ENCODE peak calls at places on chromosomes 13 and 19, in seven cellular contexts. One of them, this sample, is unnamed.

GRCh38 chr13:48656621-48657020 is 2.9 kb downstream of the CYSLTR2 start:
- DNase-seq in GM23338: no peak
- DNase-seq in fibroblast of mammary gland: no peak
- DNase-seq in activated CD4-positive, alpha-beta T cell treated with anti-CD3 and anti-CD28 coated beads, Interleukin-2, amount 50 U/mL, for 24 hours: no peak
- DNase-seq in HS-5: no peak
- DNase-seq in tibial nerve: no peak
- DNase-seq in ovary: no peak
- DNase-seq in this sample: no peak

GRCh38 chr13:69324109-69324886 is 783.3 kb upstream of the ATXN8OS start:
- DNase-seq in HS-5: no peak
- DNase-seq in activated CD4-positive, alpha-beta T cell treated with anti-CD3 and anti-CD28 coated beads, Interleukin-2, amount 50 U/mL, for 24 hours: no peak
- DNase-seq in ovary: no peak
- DNase-seq in tibial nerve: no peak
- DNase-seq in fibroblast of mammary gland: peak
- DNase-seq in GM23338: peak
- DNase-seq in this sample: no peak

GRCh38 chr13:22018297-22019210 is 347.7 kb downstream of the FGF9 start:
- DNase-seq in GM23338: no peak
- DNase-seq in fibroblast of mammary gland: no peak
- DNase-seq in tibial nerve: no peak
- DNase-seq in activated CD4-positive, alpha-beta T cell treated with anti-CD3 and anti-CD28 coated beads, Interleukin-2, amount 50 U/mL, for 24 hours: no peak
- DNase-seq in ovary: no peak
- DNase-seq in HS-5: no peak
- DNase-seq in this sample: no peak

GRCh38 chr13:112521073-112521685 is 66.8 kb downstream of the TUBGCP3 start:
- DNase-seq in GM23338: no peak
- DNase-seq in activated CD4-positive, alpha-beta T cell treated with anti-CD3 and anti-CD28 coated beads, Interleukin-2, amount 50 U/mL, for 24 hours: no peak
- DNase-seq in HS-5: no peak
- DNase-seq in ovary: no peak
- DNase-seq in tibial nerve: no peak
- DNase-seq in fibroblast of mammary gland: peak
- DNase-seq in this sample: no peak

GRCh38 chr13:48730971-48731658 is 77.4 kb downstream of the CYSLTR2 start:
- DNase-seq in activated CD4-positive, alpha-beta T cell treated with anti-CD3 and anti-CD28 coated beads, Interleukin-2, amount 50 U/mL, for 24 hours: no peak
- DNase-seq in HS-5: no peak
- DNase-seq in tibial nerve: no peak
- DNase-seq in fibroblast of mammary gland: peak
- DNase-seq in ovary: no peak
- DNase-seq in GM23338: peak
- DNase-seq in this sample: no peak

GRCh38 chr19:48967346-48968178 is 2.5 kb downstream of the FTL start:
- DNase-seq in GM23338: no peak
- DNase-seq in activated CD4-positive, alpha-beta T cell treated with anti-CD3 and anti-CD28 coated beads, Interleukin-2, amount 50 U/mL, for 24 hours: no peak
- DNase-seq in tibial nerve: peak
- DNase-seq in ovary: no peak
- DNase-seq in HS-5: peak
- DNase-seq in fibroblast of mammary gland: peak
- DNase-seq in this sample: peak

GRCh38 chr13:114099191-114099590 is 33.2 kb downstream of the RASA3 start:
- DNase-seq in HS-5: no peak
- DNase-seq in GM23338: no peak
- DNase-seq in fibroblast of mammary gland: peak
- DNase-seq in ovary: peak
- DNase-seq in tibial nerve: peak
- DNase-seq in activated CD4-positive, alpha-beta T cell treated with anti-CD3 and anti-CD28 coated beads, Interleukin-2, amount 50 U/mL, for 24 hours: no peak
- DNase-seq in this sample: no peak

GRCh38 chr13:20426766-20427448 is 98.8 kb downstream of the CRYL1 start:
- DNase-seq in ovary: no peak
- DNase-seq in fibroblast of mammary gland: peak
- DNase-seq in tibial nerve: no peak
- DNase-seq in HS-5: no peak
- DNase-seq in activated CD4-positive, alpha-beta T cell treated with anti-CD3 and anti-CD28 coated beads, Interleukin-2, amount 50 U/mL, for 24 hours: no peak
- DNase-seq in GM23338: no peak
- DNase-seq in this sample: no peak

GRCh38 chr13:67238277-67238859 is 8.2 kb upstream of the PCDH9 start:
- DNase-seq in activated CD4-positive, alpha-beta T cell treated with anti-CD3 and anti-CD28 coated beads, Interleukin-2, amount 50 U/mL, for 24 hours: no peak
- DNase-seq in ovary: no peak
- DNase-seq in tibial nerve: no peak
- DNase-seq in GM23338: peak
- DNase-seq in fibroblast of mammary gland: peak
- DNase-seq in HS-5: no peak
- DNase-seq in this sample: no peak

GRCh38 chr13:24263652-24264051 is 45.7 kb upstream of the C1QTNF9 start:
- DNase-seq in ovary: no peak
- DNase-seq in HS-5: no peak
- DNase-seq in activated CD4-positive, alpha-beta T cell treated with anti-CD3 and anti-CD28 coated beads, Interleukin-2, amount 50 U/mL, for 24 hours: no peak
- DNase-seq in tibial nerve: no peak
- DNase-seq in fibroblast of mammary gland: no peak
- DNase-seq in GM23338: no peak
- DNase-seq in this sample: no peak

GRCh38 chr13:47397739-47398138 is 500.9 kb upstream of the HTR2A start:
- DNase-seq in ovary: no peak
- DNase-seq in tibial nerve: no peak
- DNase-seq in GM23338: peak
- DNase-seq in activated CD4-positive, alpha-beta T cell treated with anti-CD3 and anti-CD28 coated beads, Interleukin-2, amount 50 U/mL, for 24 hours: no peak
- DNase-seq in fibroblast of mammary gland: peak
- DNase-seq in HS-5: peak
- DNase-seq in this sample: no peak

GRCh38 chr19:13794388-13794751 is 873 bp upstream of the ZSWIM4 start:
- DNase-seq in HS-5: peak
- DNase-seq in ovary: peak
- DNase-seq in tibial nerve: peak
- DNase-seq in GM23338: peak
- DNase-seq in activated CD4-positive, alpha-beta T cell treated with anti-CD3 and anti-CD28 coated beads, Interleukin-2, amount 50 U/mL, for 24 hours: no peak
- DNase-seq in fibroblast of mammary gland: peak
- DNase-seq in this sample: no peak

GRCh38 chr19:688214-688613 is 7.0 kb downstream of the PRSS57 start:
- DNase-seq in HS-5: no peak
- DNase-seq in ovary: no peak
- DNase-seq in tibial nerve: no peak
- DNase-seq in activated CD4-positive, alpha-beta T cell treated with anti-CD3 and anti-CD28 coated beads, Interleukin-2, amount 50 U/mL, for 24 hours: no peak
- DNase-seq in fibroblast of mammary gland: no peak
- DNase-seq in GM23338: no peak
- DNase-seq in this sample: no peak

GRCh38 chr13:106599875-106600797 is 32.2 kb upstream of the ARGLU1 start:
- DNase-seq in HS-5: peak
- DNase-seq in fibroblast of mammary gland: peak
- DNase-seq in activated CD4-positive, alpha-beta T cell treated with anti-CD3 and anti-CD28 coated beads, Interleukin-2, amount 50 U/mL, for 24 hours: no peak
- DNase-seq in GM23338: no peak
- DNase-seq in tibial nerve: peak
- DNase-seq in ovary: no peak
- DNase-seq in this sample: no peak

GRCh38 chr19:38204096-38204495 is 19.9 kb downstream of the DPF1 start:
- DNase-seq in fibroblast of mammary gland: no peak
- DNase-seq in activated CD4-positive, alpha-beta T cell treated with anti-CD3 and anti-CD28 coated beads, Interleukin-2, amount 50 U/mL, for 24 hours: no peak
- DNase-seq in tibial nerve: no peak
- DNase-seq in HS-5: no peak
- DNase-seq in ovary: no peak
- DNase-seq in GM23338: no peak
- DNase-seq in this sample: no peak

GRCh38 chr13:93767231-93767916 is 540.8 kb downstream of the GPC6 start:
- DNase-seq in activated CD4-positive, alpha-beta T cell treated with anti-CD3 and anti-CD28 coated beads, Interleukin-2, amount 50 U/mL, for 24 hours: no peak
- DNase-seq in GM23338: no peak
- DNase-seq in tibial nerve: no peak
- DNase-seq in HS-5: no peak
- DNase-seq in fibroblast of mammary gland: no peak
- DNase-seq in ovary: no peak
- DNase-seq in this sample: no peak

GRCh38 chr19:49499030-49499670 is 2.9 kb downstream of the RPS11 start:
- DNase-seq in GM23338: no peak
- DNase-seq in HS-5: no peak
- DNase-seq in fibroblast of mammary gland: no peak
- DNase-seq in tibial nerve: no peak
- DNase-seq in ovary: no peak
- DNase-seq in activated CD4-positive, alpha-beta T cell treated with anti-CD3 and anti-CD28 coated beads, Interleukin-2, amount 50 U/mL, for 24 hours: no peak
- DNase-seq in this sample: no peak

GRCh38 chr13:22114630-22115311 is 443.9 kb downstream of the FGF9 start:
- DNase-seq in HS-5: no peak
- DNase-seq in tibial nerve: peak
- DNase-seq in fibroblast of mammary gland: no peak
- DNase-seq in activated CD4-positive, alpha-beta T cell treated with anti-CD3 and anti-CD28 coated beads, Interleukin-2, amount 50 U/mL, for 24 hours: peak
- DNase-seq in ovary: no peak
- DNase-seq in GM23338: no peak
- DNase-seq in this sample: no peak

GRCh38 chr19:12496480-12496879 is 11.9 kb upstream of the ZNF709 start:
- DNase-seq in ovary: no peak
- DNase-seq in tibial nerve: no peak
- DNase-seq in fibroblast of mammary gland: no peak
- DNase-seq in activated CD4-positive, alpha-beta T cell treated with anti-CD3 and anti-CD28 coated beads, Interleukin-2, amount 50 U/mL, for 24 hours: no peak
- DNase-seq in GM23338: no peak
- DNase-seq in HS-5: no peak
- DNase-seq in this sample: no peak

GRCh38 chr13:113211774-113212173 is 2.4 kb downstream of the CUL4A start:
- DNase-seq in ovary: no peak
- DNase-seq in HS-5: no peak
- DNase-seq in tibial nerve: no peak
- DNase-seq in GM23338: peak
- DNase-seq in activated CD4-positive, alpha-beta T cell treated with anti-CD3 and anti-CD28 coated beads, Interleukin-2, amount 50 U/mL, for 24 hours: no peak
- DNase-seq in fibroblast of mammary gland: no peak
- DNase-seq in this sample: no peak

This sample was measured in caudate nucleus.